ENCODE peak calls at places on chromosomes 3 and 15, in seven cellular contexts. I is retinal pigment epithelial cell, A is fibroblast of mammary gland, X is hippocampal formation, N is RCC 7860, B is fibroblast of lung, V is WTC11. D is an unnamed sample.

GRCh38 chr3:194053136-194053535 is 82.8 kb upstream of the HES1 start:
- DNase-seq in I (no peak), A (no peak), X (no peak), N (peak; percentile 36), B (peak; percentile 20), V (no peak), D (no peak)

GRCh38 chr3:33092496-33093254 is 4.3 kb downstream of the GLB1 start:
- DNase-seq in I (no peak), A (no peak), X (no peak), N (no peak), B (no peak), V (no peak), D (no peak)

GRCh38 chr3:135238201-135238600 is 443.1 kb downstream of the EPHB1 start:
- DNase-seq in I (no peak), A (no peak), X (no peak), N (no peak), B (no peak), V (no peak), D (no peak)

GRCh38 chr15:72911658-72912057 is 128.1 kb upstream of the ADPGK start:
- DNase-seq in I (no peak), A (no peak), X (no peak), N (no peak), B (no peak), V (no peak), D (no peak)

GRCh38 chr3:71247221-71247947 is 336.1 kb downstream of the FOXP1 start:
- DNase-seq in I (no peak), A (peak; percentile 66), X (peak; percentile 3), N (no peak), B (peak; percentile 50), V (peak; percentile 36), D (peak; percentile 61)

GRCh38 chr3:89145995-89146394 is 38.6 kb downstream of the EPHA3 start:
- DNase-seq in I (peak; percentile 49), A (peak; percentile 82), X (no peak), N (no peak), B (peak; percentile 95), V (no peak), D (peak; percentile 80)

GRCh38 chr3:99875573-99875924 is 57.9 kb downstream of the CMSS1 start:
- DNase-seq in I (no peak), A (peak; percentile 75), X (no peak), N (peak; percentile 37), B (peak; percentile 60), V (no peak), D (peak; percentile 68)

GRCh38 chr3:7733933-7734332 is 767.7 kb upstream of the LMCD1 start:
- DNase-seq in I (no peak), A (no peak), X (no peak), N (no peak), B (peak; percentile 15), V (no peak), D (no peak)

GRCh38 chr3:12246758-12247157 is 42.1 kb upstream of the PPARG start:
- DNase-seq in I (no peak), A (no peak), X (no peak), N (no peak), B (no peak), V (no peak), D (no peak)

GRCh38 chr3:48285675-48286074 is 44.8 kb downstream of the ZNF589 start:
- DNase-seq in I (no peak), A (no peak), X (no peak), N (no peak), B (no peak), V (no peak), D (no peak)

GRCh38 chr15:64067564-64068030 is 21.3 kb upstream of the DAPK2 start:
- DNase-seq in I (no peak), A (peak; percentile 61), X (peak; percentile 45), N (peak; percentile 29), B (peak; percentile 24), V (peak; percentile 84), D (peak; percentile 66)

GRCh38 chr3:149291178-149291577 is 42.3 kb downstream of the TM4SF18 start:
- DNase-seq in I (no peak), A (no peak), X (no peak), N (no peak), B (no peak), V (no peak), D (no peak)

GRCh38 chr3:192830279-192831110 is 87.2 kb downstream of the MB21D2 start:
- DNase-seq in I (no peak), A (no peak), X (no peak), N (no peak), B (peak; percentile 60), V (no peak), D (no peak)

D was measured in RKO.